ENCODE peak calls at places on chromosomes 5 and 9, in ten cellular contexts. Q is upper lobe of left lung; R is WERI-Rb-1; Z is MM.1S; T is left kidney; C is D721Med; V is left lobe of liver; S is pons; Y is colonic mucosa; W is activated CD4-positive, alpha-beta T cell treated with anti-CD3 and anti-CD28 coated beads for 4 hours. K is an unnamed sample.

GRCh38 chr5:150576449-150576949 is 64.0 kb upstream of the SYNPO start:
- DNase-seq in Q (no peak), R (no peak), Z (no peak), T (no peak), C (no peak), V (no peak), S (no peak), Y (no peak), W (no peak), K (no peak)

GRCh38 chr5:173762045-173762444 is 126.1 kb upstream of the CPEB4 start:
- DNase-seq in Q (no peak), R (no peak), Z (no peak), T (no peak), C (no peak), V (no peak), S (no peak), Y (no peak), W (no peak), K (no peak)

GRCh38 chr5:115873392-115873791 is 31.7 kb downstream of the AP3S1 start:
- DNase-seq in Q (no peak), R (no peak), Z (no peak), T (no peak), C (no peak), V (no peak), S (no peak), Y (no peak), W (no peak), K (no peak)

GRCh38 chr9:87664153-87665060 is 61.5 kb upstream of the CTSL start:
- DNase-seq in Q (no peak), R (no peak), Z (no peak), T (no peak), C (no peak), V (no peak), S (no peak), Y (no peak), W (no peak), K (no peak)

GRCh38 chr9:114721491-114722362 is 39.7 kb upstream of the TEX48 start:
- DNase-seq in Q (no peak), R (peak; percentile 61), Z (no peak), T (no peak), C (no peak), V (peak; percentile 63), S (no peak), Y (peak; percentile 38), W (no peak), K (peak; percentile 6)

GRCh38 chr5:45643051-45643450 is 53.1 kb downstream of the HCN1 start:
- DNase-seq in Q (no peak), R (no peak), Z (no peak), T (no peak), C (no peak), V (no peak), S (no peak), Y (no peak), W (no peak), K (no peak)

GRCh38 chr5:176533894-176534611 is 3.1 kb downstream of the RNF44 start:
- DNase-seq in Q (peak; percentile 50), R (no peak), Z (no peak), T (no peak), C (no peak), V (peak; percentile 87), S (peak; percentile 33), Y (peak; percentile 69), W (peak; percentile 45), K (no peak)

GRCh38 chr5:541148-541887 is 17.1 kb upstream of the SLC9A3 start:
- DNase-seq in Q (no peak), R (no peak), Z (no peak), T (no peak), C (no peak), V (no peak), S (no peak), Y (no peak), W (no peak), K (no peak)

GRCh38 chr9:111038336-111039202 is at the start of gene LPAR1:
- DNase-seq in Q (peak; percentile 27), R (peak; percentile 6), Z (no peak), T (peak; percentile 91), C (no peak), V (no peak), S (peak; percentile 52), Y (peak; percentile 79), W (no peak), K (peak; percentile 72)